ENCODE peak calls at places on chromosome 5, in eight cellular contexts. V is tibial nerve, H is heart left ventricle, M is IMR-90, O is esophagus squamous epithelium, R is spleen, K is ovary, B is breast epithelium. A is an unnamed sample. For H3K27me3, the result is how much of the 10 kb centered on the place peaks cover.

GRCh38 chr5:175195698-175196656 is 248.0 kb downstream of the DRD1 start:
- DNase-seq in V (no peak), H (no peak), M (peak), O (no peak), R (no peak), K (no peak), B (no peak), A (no peak)

GRCh38 chr5:124649548-124650501 is 96.6 kb downstream of the ZNF608 start:
- DNase-seq in V (peak), H (peak), M (peak), O (peak), R (peak), K (peak), B (no peak), A (peak)

GRCh38 chr5:149125386-149125891 is 15.9 kb upstream of the ABLIM3 start:
- DNase-seq in V (no peak), H (no peak), M (peak), O (no peak), R (no peak), K (no peak), B (no peak), A (peak)

GRCh38 chr5:111411321-111411720 is 101.0 kb downstream of the STARD4 start:
- DNase-seq in V (no peak), H (no peak), M (peak), O (no peak), R (no peak), K (no peak), B (no peak), A (no peak)

GRCh38 chr5:57779383-57780223 is 297.0 kb upstream of the ACTBL2 start:
- DNase-seq in V (peak), H (no peak), M (peak), O (no peak), R (no peak), K (peak), B (no peak), A (peak)

GRCh38 chr5:154365823-154366222 is 80.0 kb upstream of the SAP30L start:
- DNase-seq in V (no peak), H (no peak), M (peak), O (no peak), R (no peak), K (no peak), B (no peak), A (no peak)

GRCh38 chr5:134527961-134528424 is 2.5 kb downstream of the JADE2 start:
- DNase-seq in V (no peak), H (no peak), M (no peak), O (no peak), R (no peak), K (no peak), B (no peak), A (no peak)

GRCh38 chr5:62206150-62206829 is 99.7 kb upstream of the KIF2A start:
- DNase-seq in V (no peak), H (no peak), M (no peak), O (no peak), R (no peak), K (no peak), B (no peak), A (peak)

GRCh38 chr5:55176176-55176818 is 3.3 kb upstream of the CDC20B start:
- DNase-seq in V (no peak), H (peak), M (no peak), O (no peak), R (peak), K (no peak), B (no peak), A (peak)

GRCh38 chr5:37400501-37400900 is 21.4 kb downstream of the WDR70 start:
- DNase-seq in V (no peak), H (no peak), M (peak), O (no peak), R (no peak), K (no peak), B (no peak), A (no peak)

GRCh38 chr5:177133119-177133844 is at the start of gene NSD1:
- DNase-seq in V (peak), H (peak), M (peak), O (peak), R (peak), K (peak), B (peak), A (peak)
- TF ChIP-seq POLR2A in V (peak), H (no peak), M (no peak), O (no peak), R (peak), K (peak), B (no peak), A (peak)

GRCh38 chr5:1701194-1701593 is 98.4 kb downstream of the MRPL36 start:
- DNase-seq in V (no peak), H (no peak), M (no peak), O (no peak), R (no peak), K (no peak), B (no peak), A (no peak)
- H3K27me3 ChIP-seq in V (under half), H (under half), M (under half), O (under half), R (under half), K (under half), B (under half), A (under half)

GRCh38 chr5:1527533-1528205 is 3.9 kb upstream of the LPCAT1 start:
- DNase-seq in V (no peak), H (peak), M (no peak), O (no peak), R (no peak), K (no peak), B (no peak), A (no peak)
- TF ChIP-seq POLR2A in V (no peak), H (no peak), M (no peak), O (no peak), R (no peak), K (no peak), B (no peak), A (no peak)

GRCh38 chr5:160514191-160514590 is 92.5 kb downstream of the PTTG1 start:
- DNase-seq in V (no peak), H (no peak), M (no peak), O (no peak), R (no peak), K (no peak), B (no peak), A (no peak)

GRCh38 chr5:160516696-160517530 is 95.3 kb downstream of the PTTG1 start:
- DNase-seq in V (no peak), H (no peak), M (no peak), O (no peak), R (no peak), K (no peak), B (no peak), A (no peak)

GRCh38 chr5:160513485-160513884 is 91.8 kb downstream of the PTTG1 start:
- DNase-seq in V (no peak), H (no peak), M (no peak), O (no peak), R (no peak), K (no peak), B (no peak), A (no peak)

GRCh38 chr5:160511280-160511929 is 89.8 kb downstream of the PTTG1 start:
- DNase-seq in V (no peak), H (no peak), M (no peak), O (no peak), R (no peak), K (no peak), B (no peak), A (peak)

GRCh38 chr5:160514866-160515265 is 93.2 kb downstream of the PTTG1 start:
- DNase-seq in V (no peak), H (no peak), M (no peak), O (no peak), R (no peak), K (no peak), B (no peak), A (no peak)
- H3K27me3 ChIP-seq in V (under half), H (under half), M (under half), O (under half), R (under half), K (under half), B (under half), A (under half)

DNA sequence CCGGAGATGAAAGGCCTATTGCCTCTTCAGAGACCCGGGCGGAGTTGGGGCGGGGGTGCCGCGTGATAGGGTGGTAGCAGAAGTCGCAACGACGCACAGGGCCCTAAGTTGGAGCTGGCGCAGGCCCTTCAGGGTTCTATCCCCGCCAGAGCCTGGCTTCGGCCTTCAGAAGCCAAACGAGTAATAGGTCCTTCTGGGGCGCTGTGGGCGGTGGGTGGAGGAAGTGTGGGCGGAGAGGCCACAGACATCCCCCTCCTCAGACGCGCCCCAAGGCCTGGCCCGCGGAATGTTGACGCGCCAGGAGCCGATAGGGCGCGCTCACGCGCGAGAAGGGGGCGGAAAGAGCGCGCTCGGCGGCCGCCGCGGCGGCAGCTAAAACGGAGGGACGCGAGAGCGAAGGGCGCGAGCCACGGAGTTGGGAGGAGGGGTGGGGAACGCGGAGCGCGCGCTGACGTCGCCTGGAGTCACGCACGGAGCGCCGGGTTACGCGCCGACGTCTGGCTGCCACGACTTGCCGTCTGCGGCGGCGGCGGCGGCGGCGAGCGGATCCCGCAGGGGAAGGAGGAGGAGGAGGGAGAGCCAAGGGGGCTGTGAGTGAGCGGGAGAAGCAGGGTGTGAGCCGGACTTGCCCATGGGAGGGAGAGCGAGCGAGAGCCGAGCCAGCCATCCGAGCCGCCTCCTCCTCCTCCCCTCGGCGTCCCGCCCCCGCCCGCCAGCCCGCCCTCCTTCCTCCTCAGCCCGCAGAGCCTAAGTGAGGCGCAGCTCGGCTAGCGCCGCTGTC is 6.4 kb upstream of the PURA start:
- DNase-seq in V (peak), H (peak), M (peak), O (peak), R (peak), K (peak), B (peak), A (peak)
- TF ChIP-seq POLR2A in V (peak), H (peak), M (peak), O (no peak), R (peak), K (peak), B (peak), A (peak)

GRCh38 chr5:178334856-178335255 is 102.3 kb upstream of the PHYKPL start:
- DNase-seq in V (no peak), H (no peak), M (no peak), O (no peak), R (peak), K (no peak), B (no peak), A (no peak)

GRCh38 chr5:178333821-178334481 is 101.3 kb upstream of the PHYKPL start:
- DNase-seq in V (no peak), H (no peak), M (no peak), O (no peak), R (peak), K (no peak), B (no peak), A (no peak)

GRCh38 chr5:178331491-178331981 is 98.9 kb upstream of the PHYKPL start:
- DNase-seq in V (peak), H (peak), M (no peak), O (no peak), R (peak), K (no peak), B (no peak), A (peak)

GRCh38 chr5:178330791-178331404 is 98.3 kb upstream of the PHYKPL start:
- DNase-seq in V (no peak), H (no peak), M (no peak), O (no peak), R (peak), K (no peak), B (no peak), A (peak)

GRCh38 chr5:178332096-178332780 is 99.6 kb upstream of the PHYKPL start:
- DNase-seq in V (no peak), H (no peak), M (no peak), O (no peak), R (peak), K (no peak), B (no peak), A (peak)
- H3K27me3 ChIP-seq in V (under half), H (under half), M (under half), O (half or more), R (under half), K (under half), B (under half), A (under half)

GRCh38 chr5:12625667-12626263 is 721.5 kb upstream of the CTNND2 start:
- DNase-seq in V (no peak), H (no peak), M (no peak), O (no peak), R (no peak), K (no peak), B (no peak), A (no peak)

GRCh38 chr5:12623408-12623807 is 719.2 kb upstream of the CTNND2 start:
- DNase-seq in V (no peak), H (no peak), M (no peak), O (no peak), R (no peak), K (no peak), B (no peak), A (no peak)

GRCh38 chr5:12626556-12626955 is 722.3 kb upstream of the CTNND2 start:
- DNase-seq in V (no peak), H (no peak), M (no peak), O (no peak), R (no peak), K (no peak), B (no peak), A (peak)

DNA sequence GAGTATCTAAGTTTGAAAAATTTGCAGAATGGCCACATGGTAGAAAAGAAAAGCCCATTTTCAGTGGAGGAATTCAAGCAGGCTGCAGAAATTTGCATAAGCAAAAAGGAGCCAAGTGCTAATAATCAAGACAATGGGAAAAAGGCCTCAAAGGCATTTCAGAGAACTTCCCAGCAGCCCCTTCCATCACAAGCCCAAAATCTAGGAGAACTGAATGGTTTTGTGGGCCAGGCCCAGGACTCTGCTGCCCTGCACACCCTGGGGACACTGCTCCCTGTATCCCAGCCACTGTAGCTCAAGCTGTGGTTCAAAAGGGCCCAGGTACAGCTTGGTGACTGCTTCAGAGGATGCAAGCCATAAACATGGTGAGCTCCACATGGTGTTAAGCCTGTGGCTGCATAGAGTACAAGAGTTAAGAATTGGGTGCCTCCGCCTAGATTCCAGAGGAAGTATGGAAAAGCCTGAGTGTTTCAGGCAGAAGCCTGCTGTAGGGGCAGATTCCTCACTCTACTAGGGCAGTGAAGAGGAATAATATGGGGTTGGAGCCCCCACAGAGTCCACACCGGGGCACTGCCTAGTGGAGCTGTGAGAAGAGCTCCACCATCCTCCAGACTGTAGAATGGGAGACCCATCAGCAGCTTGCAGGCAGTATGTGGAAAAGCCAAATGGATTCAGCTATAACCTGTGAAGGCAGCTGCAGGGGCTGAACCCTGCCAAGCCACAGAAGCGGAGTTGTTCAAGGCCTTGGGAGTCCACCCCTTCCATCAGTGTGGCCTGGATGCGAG is 720.7 kb upstream of the CTNND2 start:
- DNase-seq in V (no peak), H (no peak), M (no peak), O (no peak), R (no peak), K (no peak), B (no peak), A (no peak)
- TF ChIP-seq POLR2A in V (no peak), H (no peak), M (no peak), O (no peak), R (no peak), K (no peak), B (no peak), A (no peak)

DNA sequence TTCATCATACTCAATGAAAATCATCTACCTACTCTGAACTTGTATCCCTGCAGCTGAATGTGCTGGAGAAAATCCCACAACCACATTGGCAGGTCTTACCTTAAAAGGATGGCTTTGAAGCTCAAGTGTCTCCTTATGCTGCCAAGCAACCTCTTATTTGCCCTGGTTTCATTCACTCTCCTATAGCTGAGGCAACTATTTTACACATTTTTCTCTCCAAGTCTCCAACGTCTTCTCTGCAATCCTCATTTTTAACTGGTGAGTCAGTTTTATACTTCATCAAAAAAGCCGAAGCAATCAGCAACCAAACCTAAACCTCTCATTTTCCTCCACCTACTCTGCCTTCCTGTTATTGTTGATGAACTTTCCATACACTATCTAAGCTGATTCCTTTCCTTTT is 49.8 kb downstream of the POU4F3 start:
- DNase-seq in V (no peak), H (no peak), M (peak), O (no peak), R (no peak), K (no peak), B (no peak), A (no peak)
- H3K27me3 ChIP-seq in V (under half), H (under half), M (under half), O (under half), R (under half), K (under half), B (under half), A (under half)

GRCh38 chr5:163260961-163261360 is 176.4 kb upstream of the CCNG1 start:
- DNase-seq in V (no peak), H (no peak), M (no peak), O (no peak), R (no peak), K (no peak), B (no peak), A (no peak)
- TF ChIP-seq POLR2A in V (no peak), H (no peak), M (no peak), O (no peak), R (no peak), K (no peak), B (no peak), A (no peak)

GRCh38 chr5:31635446-31635845 is 3.5 kb upstream of the PDZD2 start:
- DNase-seq in V (no peak), H (no peak), M (no peak), O (no peak), R (no peak), K (no peak), B (no peak), A (no peak)
- H3K27me3 ChIP-seq in V (under half), H (under half), M (under half), O (under half), R (under half), K (under half), B (under half), A (under half)